ENCODE peak calls at places on chromosomes 13 and 19, in six cellular contexts. One of them, this sample, is unnamed. For H3K4me1, the result is how much of the 10 kb centered on the place peaks cover.

GRCh38 chr19:41928221-41928683 is at the start of gene ERFL:
- DNase-seq in IMR-90: no peak
- DNase-seq in H9: no peak
- DNase-seq in H1: no peak
- DNase-seq in fibroblast of lung: no peak
- DNase-seq in K562: peak
- DNase-seq in this sample: peak

GRCh38 chr13:62357887-62358645 is 942.4 kb upstream of the PCDH20 start:
- DNase-seq in IMR-90: peak
- DNase-seq in K562: peak
- DNase-seq in H1: no peak
- DNase-seq in fibroblast of lung: peak
- DNase-seq in H9: peak
- DNase-seq in this sample: peak

GRCh38 chr13:105341256-105341655 is 1194.2 kb downstream of the EFNB2 start:
- DNase-seq in fibroblast of lung: no peak
- DNase-seq in K562: no peak
- DNase-seq in IMR-90: no peak
- DNase-seq in H9: no peak
- DNase-seq in H1: no peak
- DNase-seq in this sample: no peak

GRCh38 chr19:33394006-33394722 is 20.7 kb downstream of the CEBPG start:
- DNase-seq in fibroblast of lung: peak
- DNase-seq in IMR-90: peak
- DNase-seq in K562: no peak
- DNase-seq in H1: no peak
- DNase-seq in H9: no peak
- DNase-seq in this sample: no peak

GRCh38 chr13:46469064-46469463 is 82.0 kb upstream of the RUBCNL start:
- DNase-seq in K562: no peak
- DNase-seq in fibroblast of lung: peak
- DNase-seq in H9: no peak
- DNase-seq in H1: no peak
- DNase-seq in IMR-90: no peak
- DNase-seq in this sample: no peak

GRCh38 chr13:42991892-42992584 is at the start of gene EPSTI1:
- DNase-seq in H1: peak
- DNase-seq in fibroblast of lung: peak
- DNase-seq in IMR-90: peak
- DNase-seq in K562: peak
- DNase-seq in H9: peak
- DNase-seq in this sample: peak

GRCh38 chr19:45087531-45087930 is 5.4 kb upstream of the PPP1R37 start:
- DNase-seq in IMR-90: no peak
- DNase-seq in H1: no peak
- DNase-seq in fibroblast of lung: no peak
- DNase-seq in H9: no peak
- DNase-seq in K562: no peak
- DNase-seq in this sample: no peak

GRCh38 chr19:40692212-40692551 is 1.7 kb upstream of the NUMBL start:
- DNase-seq in IMR-90: no peak
- DNase-seq in H1: no peak
- DNase-seq in H9: no peak
- DNase-seq in fibroblast of lung: no peak
- DNase-seq in K562: no peak
- DNase-seq in this sample: no peak

GRCh38 chr13:107373551-107373950 is 805.6 kb upstream of the ARGLU1 start:
- DNase-seq in H9: peak
- DNase-seq in fibroblast of lung: peak
- DNase-seq in IMR-90: peak
- DNase-seq in K562: no peak
- DNase-seq in H1: no peak
- DNase-seq in this sample: no peak

GRCh38 chr13:23735329-23735728 is 153.9 kb downstream of the MIPEP start:
- DNase-seq in H9: no peak
- DNase-seq in IMR-90: no peak
- DNase-seq in fibroblast of lung: no peak
- DNase-seq in K562: no peak
- DNase-seq in H1: no peak
- DNase-seq in this sample: no peak

GRCh38 chr13:31945202-31945978 is 86.2 kb upstream of the FRY start:
- DNase-seq in IMR-90: peak
- DNase-seq in fibroblast of lung: peak
- DNase-seq in K562: peak
- DNase-seq in H1: no peak
- DNase-seq in H9: peak
- DNase-seq in this sample: no peak

GRCh38 chr13:58151452-58151851 is 519.9 kb downstream of the PCDH17 start:
- DNase-seq in H9: no peak
- DNase-seq in fibroblast of lung: peak
- DNase-seq in K562: no peak
- DNase-seq in IMR-90: no peak
- DNase-seq in H1: no peak
- DNase-seq in this sample: no peak

GRCh38 chr19:15195987-15196682 is 4.7 kb downstream of the NOTCH3 start:
- DNase-seq in H1: peak
- DNase-seq in fibroblast of lung: peak
- DNase-seq in IMR-90: no peak
- DNase-seq in H9: peak
- DNase-seq in K562: no peak
- DNase-seq in this sample: no peak

GRCh38 chr19:42466521-42467436 is 24.0 kb upstream of the CXCL17 start:
- DNase-seq in H9: no peak
- DNase-seq in K562: no peak
- DNase-seq in IMR-90: no peak
- DNase-seq in H1: no peak
- DNase-seq in fibroblast of lung: no peak
- DNase-seq in this sample: no peak

GRCh38 chr13:43095771-43096719 is 72.7 kb downstream of the DNAJC15 start:
- DNase-seq in fibroblast of lung: peak
- DNase-seq in H9: no peak
- DNase-seq in H1: no peak
- DNase-seq in K562: no peak
- DNase-seq in IMR-90: no peak
- DNase-seq in this sample: no peak

GRCh38 chr19:30781519-30781918 is 409.3 kb downstream of the ZNF536 start:
- DNase-seq in H1: no peak
- DNase-seq in K562: no peak
- DNase-seq in fibroblast of lung: no peak
- DNase-seq in IMR-90: no peak
- DNase-seq in H9: no peak
- DNase-seq in this sample: no peak

GRCh38 chr13:95020298-95020987 is 280.8 kb downstream of the ABCC4 start:
- DNase-seq in H1: no peak
- DNase-seq in fibroblast of lung: peak
- DNase-seq in K562: no peak
- DNase-seq in IMR-90: no peak
- DNase-seq in H9: no peak
- DNase-seq in this sample: no peak

GRCh38 chr13:107124129-107124718 is 556.3 kb upstream of the ARGLU1 start:
- DNase-seq in fibroblast of lung: peak
- DNase-seq in IMR-90: peak
- DNase-seq in K562: no peak
- DNase-seq in H9: no peak
- DNase-seq in H1: no peak
- DNase-seq in this sample: peak

GRCh38 chr13:71759506-71760225 is 107.3 kb downstream of the DACH1 start:
- DNase-seq in fibroblast of lung: peak
- DNase-seq in IMR-90: no peak
- DNase-seq in K562: no peak
- DNase-seq in H9: peak
- DNase-seq in H1: no peak
- DNase-seq in this sample: no peak

GRCh38 chr19:50330365-50331078 is 1.3 kb upstream of the KCNC3 start:
- DNase-seq in IMR-90: peak
- DNase-seq in H1: peak
- DNase-seq in fibroblast of lung: peak
- DNase-seq in H9: peak
- DNase-seq in K562: peak
- DNase-seq in this sample: peak

GRCh38 chr19:50332264-50333038 is 3.3 kb upstream of the KCNC3 start:
- DNase-seq in H9: peak
- DNase-seq in K562: peak
- DNase-seq in H1: peak
- DNase-seq in fibroblast of lung: no peak
- DNase-seq in IMR-90: no peak
- DNase-seq in this sample: no peak

GRCh38 chr19:50333235-50333736 is 4.1 kb upstream of the KCNC3 start:
- DNase-seq in fibroblast of lung: peak
- DNase-seq in H9: peak
- DNase-seq in IMR-90: peak
- DNase-seq in H1: peak
- DNase-seq in K562: peak
- DNase-seq in this sample: peak

GRCh38 chr19:50332014-50332263 is 2.8 kb upstream of the KCNC3 start:
- DNase-seq in fibroblast of lung: no peak
- DNase-seq in IMR-90: no peak
- DNase-seq in H1: no peak
- DNase-seq in K562: no peak
- DNase-seq in H9: no peak
- DNase-seq in this sample: no peak

DNA sequence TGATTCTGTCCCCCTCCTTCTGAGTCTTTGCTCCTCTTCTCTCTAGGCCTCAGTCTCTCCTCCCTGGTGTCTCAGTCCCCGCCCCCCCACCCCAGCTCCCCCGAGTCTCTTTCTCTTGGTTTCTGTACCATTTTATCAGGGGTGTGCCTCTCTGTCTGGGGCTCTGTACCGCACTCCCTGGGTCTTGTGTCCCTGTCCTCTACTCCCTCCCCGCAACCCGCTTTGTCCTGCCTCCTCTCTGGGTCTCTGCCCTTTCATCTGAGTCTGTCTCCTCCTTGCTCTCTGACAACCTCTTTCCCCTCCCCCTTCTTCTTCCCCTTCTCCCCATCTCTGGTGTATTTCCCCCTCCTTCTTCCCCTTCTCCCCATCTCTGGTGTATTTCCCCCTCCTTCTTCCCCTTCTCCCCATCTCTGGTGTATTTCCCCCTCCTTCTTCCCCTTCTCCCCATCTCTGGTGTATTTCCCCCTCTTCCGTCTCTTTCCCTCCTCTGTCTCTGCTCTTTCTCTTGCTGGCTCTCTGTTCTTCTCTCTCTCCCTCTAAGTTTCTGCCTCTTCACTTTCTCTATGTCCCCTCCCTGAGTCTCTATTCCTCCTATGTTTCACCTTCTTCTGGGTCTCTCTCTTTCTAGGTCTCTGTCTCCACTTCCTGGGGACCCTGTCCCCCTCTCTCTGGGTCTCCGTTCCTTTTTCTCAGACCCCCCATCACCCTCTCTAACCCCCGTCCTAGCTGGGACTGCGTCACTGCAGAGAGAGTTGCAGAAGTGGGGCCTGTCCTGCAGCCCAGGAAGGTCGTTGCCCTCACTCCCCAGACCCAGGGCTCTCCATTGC is 2.2 kb upstream of the KCNC3 start:
- DNase-seq in H1: peak
- DNase-seq in fibroblast of lung: no peak
- DNase-seq in H9: peak
- DNase-seq in IMR-90: no peak
- DNase-seq in K562: peak
- DNase-seq in this sample: no peak
- H3K9ac ChIP-seq in H1: peak
- H3K9ac ChIP-seq in fibroblast of lung: no peak
- H3K9ac ChIP-seq in H9: no peak
- H3K9ac ChIP-seq in IMR-90: no peak
- H3K9ac ChIP-seq in K562: peak
- H3K9ac ChIP-seq in this sample: no peak

DNA sequence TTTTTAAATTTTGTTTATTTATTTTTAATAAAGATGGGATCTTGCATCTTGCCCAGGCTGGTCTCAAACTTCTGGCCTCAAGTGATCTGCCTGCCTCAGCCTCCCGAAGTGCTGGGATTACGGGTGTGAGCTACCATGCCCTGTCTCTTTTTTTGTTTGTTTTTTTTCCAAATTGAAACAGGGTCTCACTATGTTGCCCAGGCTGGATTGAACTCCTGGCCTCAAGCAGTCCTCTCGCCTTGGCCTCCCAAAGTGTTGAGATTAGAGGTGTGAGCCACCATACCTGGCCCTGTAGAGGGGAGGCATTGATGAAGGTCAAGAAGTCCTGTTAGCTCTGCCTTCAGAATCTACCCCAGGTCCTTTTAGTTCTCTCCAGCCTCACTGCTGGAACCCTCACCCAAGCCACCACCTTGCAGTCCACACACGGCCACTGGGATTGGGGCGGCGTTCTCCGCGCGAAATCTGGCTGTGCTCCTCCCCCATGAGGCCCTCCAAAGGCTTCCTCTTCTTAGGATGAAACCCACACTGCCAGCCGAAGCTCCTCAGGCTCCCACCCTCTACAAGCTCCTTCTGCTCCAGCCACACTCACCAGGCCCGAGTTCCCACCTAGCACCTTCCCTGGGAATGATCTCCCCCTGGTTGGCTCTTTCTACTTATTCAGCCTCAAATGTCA is 34.9 kb downstream of the ACTN4 start:
- DNase-seq in fibroblast of lung: no peak
- DNase-seq in H1: no peak
- DNase-seq in K562: no peak
- DNase-seq in IMR-90: no peak
- DNase-seq in H9: no peak
- DNase-seq in this sample: no peak
- H3K4me1 ChIP-seq in fibroblast of lung: under half
- H3K4me1 ChIP-seq in H1: under half
- H3K4me1 ChIP-seq in K562: half or more
- H3K4me1 ChIP-seq in IMR-90: half or more
- H3K4me1 ChIP-seq in H9: under half
- H3K4me1 ChIP-seq in this sample: under half

GRCh38 chr13:114105351-114106225 is 26.8 kb downstream of the RASA3 start:
- DNase-seq in H1: no peak
- DNase-seq in IMR-90: no peak
- DNase-seq in fibroblast of lung: no peak
- DNase-seq in H9: no peak
- DNase-seq in K562: no peak
- DNase-seq in this sample: no peak
- H3K9ac ChIP-seq in H1: no peak
- H3K9ac ChIP-seq in IMR-90: no peak
- H3K9ac ChIP-seq in fibroblast of lung: peak
- H3K9ac ChIP-seq in H9: no peak
- H3K9ac ChIP-seq in K562: no peak
- H3K9ac ChIP-seq in this sample: no peak

GRCh38 chr19:18502236-18502632 is 19.6 kb downstream of the ELL start:
- DNase-seq in fibroblast of lung: no peak
- DNase-seq in H1: no peak
- DNase-seq in K562: no peak
- DNase-seq in H9: no peak
- DNase-seq in IMR-90: no peak
- DNase-seq in this sample: no peak

GRCh38 chr19:18501351-18501750 is 20.5 kb downstream of the ELL start:
- DNase-seq in fibroblast of lung: no peak
- DNase-seq in H1: no peak
- DNase-seq in K562: no peak
- DNase-seq in IMR-90: no peak
- DNase-seq in H9: no peak
- DNase-seq in this sample: no peak

GRCh38 chr19:18500376-18500775 is 21.5 kb downstream of the ELL start:
- DNase-seq in IMR-90: no peak
- DNase-seq in K562: no peak
- DNase-seq in H9: no peak
- DNase-seq in H1: no peak
- DNase-seq in fibroblast of lung: no peak
- DNase-seq in this sample: no peak

GRCh38 chr19:18501832-18502231 is 20.0 kb downstream of the ELL start:
- DNase-seq in K562: no peak
- DNase-seq in H1: no peak
- DNase-seq in H9: no peak
- DNase-seq in IMR-90: no peak
- DNase-seq in fibroblast of lung: no peak
- DNase-seq in this sample: no peak

GRCh38 chr19:18500820-18501219 is 21.1 kb downstream of the ELL start:
- DNase-seq in K562: no peak
- DNase-seq in H9: no peak
- DNase-seq in IMR-90: no peak
- DNase-seq in fibroblast of lung: no peak
- DNase-seq in H1: no peak
- DNase-seq in this sample: no peak
- H3K4me1 ChIP-seq in K562: half or more
- H3K4me1 ChIP-seq in H9: under half
- H3K4me1 ChIP-seq in IMR-90: under half
- H3K4me1 ChIP-seq in fibroblast of lung: under half
- H3K4me1 ChIP-seq in H1: under half
- H3K4me1 ChIP-seq in this sample: under half

This sample was measured in MM.1S.